ENCODE peak calls at places on chromosomes 2 and 18, in six cellular contexts. N is astrocyte of the spinal cord, U is mucosa of descending colon, I is MM.1S, S is neural crest cell, L is psoas muscle. Q is an unnamed sample.

GRCh38 chr2:57296795-57297517 is 749.6 kb upstream of the VRK2 start:
- DNase-seq in I (no peak), N (peak; percentile 7), S (no peak), L (no peak), U (no peak), Q (no peak)

GRCh38 chr2:1226766-1227165 is 186.5 kb upstream of the TPO start:
- DNase-seq in I (no peak), N (no peak), L (no peak), U (no peak), S (no peak), Q (no peak)

GRCh38 chr2:42791606-42792005 is 777 bp downstream of the HAAO start:
- DNase-seq in I (no peak), S (no peak), U (no peak), L (no peak), N (no peak), Q (no peak)

GRCh38 chr2:172635548-172635947 is 79.7 kb downstream of the PDK1 start:
- DNase-seq in N (no peak), L (no peak), U (no peak), S (no peak), I (no peak), Q (no peak)

GRCh38 chr2:232988444-232988843 is 24.6 kb downstream of the NGEF start:
- DNase-seq in N (peak; percentile 98), U (peak; percentile 71), I (no peak), L (peak; percentile 39), S (no peak), Q (peak; percentile 48)

GRCh38 chr2:85503168-85503610 is 35.8 kb upstream of the MAT2A start:
- DNase-seq in U (peak; percentile 45), I (no peak), L (no peak), S (no peak), N (no peak), Q (no peak)

GRCh38 chr2:119486886-119487285 is 37.4 kb downstream of the SCTR start:
- DNase-seq in L (no peak), S (no peak), N (no peak), I (no peak), U (no peak), Q (no peak)

GRCh38 chr2:234577191-234577590 is 80.3 kb upstream of the ARL4C start:
- DNase-seq in S (no peak), N (no peak), L (no peak), I (no peak), U (no peak), Q (no peak)

GRCh38 chr2:25073025-25073424 is 31.1 kb downstream of the EFR3B start:
- DNase-seq in S (no peak), U (no peak), I (no peak), L (no peak), N (no peak), Q (no peak)

GRCh38 chr18:34121157-34121807 is 103.4 kb downstream of the NOL4 start:
- DNase-seq in S (no peak), I (no peak), L (no peak), N (peak; percentile 67), U (no peak), Q (no peak)

GRCh38 chr2:134669731-134670669 is 48.8 kb downstream of the TMEM163 start:
- DNase-seq in I (no peak), L (no peak), N (no peak), S (no peak), U (peak; percentile 33), Q (peak; percentile 89)

GRCh38 chr18:41644466-41644865 is 310.6 kb upstream of the PIK3C3 start:
- DNase-seq in S (no peak), U (no peak), L (no peak), I (no peak), N (no peak), Q (no peak)

GRCh38 chr2:54081574-54081973 is 33.8 kb upstream of the ACYP2 start:
- DNase-seq in I (peak; percentile 41), N (no peak), U (no peak), S (no peak), L (no peak), Q (no peak)

GRCh38 chr2:178863130-178863855 is 56.1 kb upstream of the TTN start:
- DNase-seq in S (no peak), N (no peak), U (no peak), I (no peak), L (no peak), Q (no peak)

GRCh38 chr2:170740660-170741059 is 25.5 kb downstream of the SP5 start:
- DNase-seq in I (no peak), L (no peak), N (no peak), U (no peak), S (no peak), Q (no peak)

GRCh38 chr2:28633739-28634138 is 117.9 kb upstream of the PPP1CB start:
- DNase-seq in I (no peak), N (peak; percentile 95), S (no peak), L (no peak), U (no peak), Q (no peak)

GRCh38 chr2:71637168-71637567 is 183.8 kb downstream of the DYSF start:
- DNase-seq in L (no peak), N (no peak), U (no peak), I (no peak), S (no peak), Q (no peak)

GRCh38 chr2:85089464-85090072 is 43.6 kb upstream of the TCF7L1 start:
- DNase-seq in L (no peak), I (no peak), U (no peak), N (no peak), S (no peak), Q (no peak)

GRCh38 chr2:11829947-11830707 is 83.7 kb downstream of the LPIN1 start:
- DNase-seq in I (peak; percentile 85), S (peak; percentile 58), U (peak; percentile 47), L (peak; percentile 69), N (peak; percentile 99), Q (peak; percentile 82)

GRCh38 chr2:139142252-139142651 is 362.1 kb upstream of the NXPH2 start:
- DNase-seq in U (peak; percentile 6), L (no peak), S (peak; percentile 32), N (peak; percentile 38), I (peak; percentile 46), Q (no peak)

GRCh38 chr2:205929445-205930027 is 156.4 kb downstream of the INO80D start:
- DNase-seq in S (no peak), L (no peak), U (peak; percentile 80), I (no peak), N (no peak), Q (no peak)

GRCh38 chr2:62196278-62196901 is 475 bp downstream of the B3GNT2 start:
- DNase-seq in I (peak; percentile 26), U (no peak), N (no peak), L (peak; percentile 39), S (no peak), Q (peak; percentile 88)

GRCh38 chr2:42010743-42011298 is 37.0 kb upstream of the PKDCC start:
- DNase-seq in N (peak; percentile 74), L (no peak), I (no peak), S (no peak), U (peak; percentile 25), Q (no peak)

GRCh38 chr2:88212251-88212790 is 42.2 kb downstream of the THNSL2 start:
- DNase-seq in S (no peak), L (no peak), I (peak; percentile 18), U (no peak), N (no peak), Q (no peak)
- TF ChIP-seq CTCF in S (peak; percentile 62), L (no peak), I (peak; percentile 63), U (no peak), N (peak; percentile 53), Q (peak; percentile 42)

GRCh38 chr18:31678425-31678824 is 6.0 kb downstream of the B4GALT6 start:
- DNase-seq in L (no peak), N (no peak), S (no peak), I (no peak), U (no peak), Q (no peak)

GRCh38 chr18:31679806-31680793 is 4.3 kb downstream of the B4GALT6 start:
- DNase-seq in N (no peak), I (no peak), L (no peak), S (no peak), U (no peak), Q (no peak)

GRCh38 chr18:31679133-31679731 is 5.1 kb downstream of the B4GALT6 start:
- DNase-seq in I (no peak), L (no peak), N (peak; percentile 57), S (no peak), U (no peak), Q (no peak)

GRCh38 chr18:31683106-31683505 is 1.3 kb downstream of the B4GALT6 start:
- DNase-seq in U (no peak), L (no peak), N (no peak), S (no peak), I (no peak), Q (no peak)

DNA sequence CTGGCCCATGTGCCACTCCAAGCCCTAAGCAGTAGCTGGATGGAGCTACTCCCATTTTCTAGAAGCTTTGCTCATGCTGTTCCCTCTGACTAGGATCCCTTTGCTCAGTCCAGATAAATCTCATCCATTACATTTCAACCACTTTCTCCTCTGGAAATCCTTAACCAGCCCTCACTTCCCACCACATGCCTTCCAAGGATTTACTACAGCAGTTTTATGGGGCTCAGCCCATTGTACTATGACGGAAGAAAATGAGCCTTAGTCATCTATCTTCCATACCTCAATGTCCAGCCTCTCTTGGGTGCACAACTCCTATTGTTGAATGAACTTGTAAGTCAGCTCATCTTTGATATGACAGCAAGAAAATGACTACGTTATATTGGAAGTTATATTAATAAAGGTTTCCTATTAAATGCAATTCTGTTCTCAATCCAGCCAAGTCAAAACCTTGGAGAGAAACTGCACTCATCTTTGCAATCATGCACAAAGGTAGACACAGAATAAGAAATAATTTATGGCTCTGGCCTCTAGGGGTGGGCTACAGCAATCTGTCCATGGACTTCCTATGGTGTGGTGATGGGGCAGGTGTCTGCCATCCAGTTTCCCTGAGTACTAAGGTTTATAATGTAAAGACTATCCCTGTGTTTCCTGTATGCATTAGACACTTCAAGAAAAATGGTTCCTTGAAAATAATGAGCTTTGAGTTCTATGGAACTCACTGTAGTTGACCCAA is 3.4 kb downstream of the B4GALT6 start:
- DNase-seq in I (peak; percentile 10), L (no peak), S (no peak), N (peak; percentile 5), U (no peak), Q (no peak)
- TF ChIP-seq CTCF in I (peak; percentile 43), L (no peak), S (peak; percentile 60), N (no peak), U (no peak), Q (peak; percentile 36)

DNA sequence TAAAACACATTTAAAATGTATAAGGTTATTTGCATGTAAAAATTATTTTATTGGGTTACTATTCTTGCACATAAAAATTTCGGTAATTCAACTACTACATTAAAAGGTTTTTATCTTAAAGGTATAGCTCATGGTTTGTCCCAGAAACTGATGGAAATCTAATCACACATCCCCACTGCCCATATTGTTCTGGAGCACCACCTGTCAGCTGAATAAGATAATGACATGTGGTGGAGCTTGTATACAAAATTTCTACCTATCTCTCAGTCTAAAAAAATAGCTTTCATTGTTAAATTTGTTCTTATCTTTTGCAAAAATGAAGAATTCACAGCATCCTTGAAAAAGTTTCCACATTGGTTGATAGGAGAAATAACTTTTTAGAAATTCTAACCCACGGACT is 18.3 kb downstream of the ERBB4 start:
- DNase-seq in S (no peak), I (peak; percentile 19), U (no peak), L (no peak), N (no peak), Q (no peak)
- TF ChIP-seq CTCF in S (peak; percentile 60), I (peak; percentile 39), U (no peak), L (peak; percentile 30), N (peak; percentile 20), Q (peak; percentile 14)

DNA sequence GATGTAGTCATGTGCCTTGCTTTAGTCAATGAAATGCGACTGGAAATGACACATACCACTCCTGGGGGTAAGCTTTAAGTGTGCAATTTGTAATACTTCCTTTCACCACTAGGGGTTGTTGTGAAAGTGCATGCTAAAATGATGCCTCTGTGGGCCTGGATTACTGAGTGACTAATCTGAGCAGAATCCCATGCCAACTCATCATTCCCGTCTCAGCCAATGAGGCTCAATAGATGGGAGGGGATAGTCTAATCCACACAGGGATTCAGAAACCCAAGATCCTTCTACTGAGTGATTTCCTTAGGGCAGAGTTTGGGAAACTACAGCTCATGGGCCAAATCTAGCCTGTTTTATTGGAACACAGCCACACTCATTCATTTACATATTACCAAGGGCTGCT is 54.0 kb downstream of the HRH4 start:
- DNase-seq in U (no peak), I (peak; percentile 54), S (no peak), L (no peak), N (peak; percentile 43), Q (no peak)
- TF ChIP-seq CTCF in U (peak; percentile 40), I (peak; percentile 70), S (peak; percentile 66), L (peak; percentile 34), N (peak; percentile 41), Q (peak; percentile 49)